ENCODE peak calls at places on chromosomes 12 and 14, in nine cellular contexts. W, Z, L, X, K, E, I, H and M are unnamed samples.

GRCh38 chr14:94548999-94549985 is 11.9 kb upstream of the SERPINA4 start:
- DNase-seq in E (peak), H (peak), Z (peak), W (peak), X (peak), I (peak), L (peak), K (peak), M (peak)

GRCh38 chr14:101233016-101233355 is 328.3 kb upstream of the DIO3 start:
- DNase-seq in E (no peak), L (no peak), I (no peak), K (no peak), X (no peak), W (no peak), Z (no peak), H (no peak), M (no peak)

GRCh38 chr12:12442548-12443071 is 85.7 kb downstream of the BORCS5 start:
- DNase-seq in K (no peak), Z (peak), H (peak), I (no peak), W (no peak), X (no peak), L (peak), E (no peak), M (no peak)

GRCh38 chr14:101097109-101097793 is 193.7 kb upstream of the RTL1 start:
- DNase-seq in Z (no peak), H (no peak), K (no peak), X (no peak), I (no peak), E (no peak), W (no peak), L (no peak), M (no peak)

GRCh38 chr14:101075025-101075800 is 171.7 kb upstream of the RTL1 start:
- DNase-seq in I (peak), W (no peak), Z (no peak), K (no peak), E (no peak), H (no peak), X (no peak), L (no peak), M (no peak)

GRCh38 chr14:70573050-70573449 is 27.4 kb downstream of the MED6 start:
- DNase-seq in K (no peak), X (no peak), H (no peak), I (no peak), W (no peak), E (no peak), L (no peak), Z (no peak), M (no peak)

GRCh38 chr12:120292661-120293531 is at the start of gene RNU4-1:
- DNase-seq in Z (peak), W (peak), H (peak), L (peak), K (peak), I (peak), X (peak), E (peak), M (peak)

GRCh38 chr14:99246536-99247083 is 25.4 kb downstream of the BCL11B start:
- DNase-seq in W (no peak), X (no peak), L (no peak), I (peak), E (no peak), Z (no peak), H (no peak), K (no peak), M (no peak)

GRCh38 chr12:49899921-49900320 is 3.8 kb downstream of the FAIM2 start:
- DNase-seq in L (no peak), I (no peak), K (no peak), Z (no peak), H (no peak), E (no peak), X (no peak), W (no peak), M (no peak)

GRCh38 chr14:106875503-106875902 is 1349.1 kb downstream of the TMEM121 start:
- DNase-seq in I (peak), L (peak), X (no peak), Z (no peak), K (no peak), W (peak), H (no peak), E (no peak), M (no peak)

GRCh38 chr12:95884998-95885397 is 26.2 kb downstream of the SNRPF start:
- DNase-seq in W (no peak), Z (no peak), L (no peak), K (no peak), X (no peak), H (peak), I (no peak), E (no peak), M (no peak)

GRCh38 chr12:94593822-94594442 is 56.4 kb downstream of the TMCC3 start:
- DNase-seq in H (no peak), I (no peak), W (no peak), L (peak), K (no peak), X (no peak), E (no peak), Z (no peak), M (no peak)

GRCh38 chr14:101791919-101792572 is 30.5 kb downstream of the PPP2R5C start:
- DNase-seq in I (no peak), L (peak), H (peak), X (no peak), K (peak), E (no peak), Z (no peak), W (no peak), M (peak)

GRCh38 chr14:105315211-105315721 is 718 bp downstream of the PACS2 start:
- DNase-seq in E (no peak), X (no peak), L (peak), Z (peak), I (peak), W (peak), H (peak), K (peak), M (no peak)

GRCh38 chr12:52686063-52686462 is 5.9 kb upstream of the KRT1 start:
- DNase-seq in W (no peak), E (no peak), H (no peak), I (no peak), X (no peak), Z (no peak), L (no peak), K (peak), M (no peak)

GRCh38 chr12:76863005-76863670 is 15.7 kb downstream of the CSRP2 start:
- DNase-seq in L (no peak), E (no peak), X (no peak), K (no peak), H (peak), W (no peak), Z (no peak), I (no peak), M (no peak)

GRCh38 chr12:29148958-29149690 is at the start of gene FAR2:
- DNase-seq in X (peak), W (no peak), E (no peak), H (peak), K (peak), Z (peak), L (peak), I (peak), M (no peak)

GRCh38 chr12:112418596-112419268 is at the start of gene PTPN11:
- DNase-seq in Z (peak), K (peak), I (peak), E (peak), W (peak), H (peak), X (peak), L (peak), M (peak)

GRCh38 chr14:54771411-54772027 is 131.1 kb downstream of the GCH1 start:
- DNase-seq in W (no peak), E (no peak), Z (no peak), L (no peak), K (no peak), I (no peak), H (no peak), X (no peak), M (no peak)

GRCh38 chr12:95942106-95942531 is 295 bp downstream of the CCDC38 start:
- DNase-seq in Z (no peak), K (peak), W (no peak), L (no peak), X (no peak), H (no peak), E (no peak), I (no peak), M (no peak)

GRCh38 chr12:104220931-104221330 is 5.4 kb downstream of the TXNRD1 start:
- DNase-seq in E (no peak), K (no peak), Z (no peak), L (no peak), H (no peak), W (no peak), I (peak), X (no peak), M (no peak)

GRCh38 chr14:105891221-105891602 is 364.8 kb downstream of the TMEM121 start:
- DNase-seq in E (no peak), K (no peak), Z (no peak), H (no peak), X (no peak), L (no peak), W (peak), I (peak), M (no peak)

GRCh38 chr12:76037130-76038105 is 5.8 kb upstream of the PHLDA1 start:
- DNase-seq in L (peak), Z (peak), I (no peak), H (peak), X (peak), E (no peak), W (peak), K (peak), M (peak)

GRCh38 chr12:1421091-1421902 is 173.1 kb downstream of the FBXL14 start:
- DNase-seq in K (no peak), Z (no peak), I (no peak), W (no peak), E (no peak), X (no peak), H (no peak), L (peak), M (no peak)

GRCh38 chr14:51735851-51736250 is 84.1 kb downstream of the FRMD6 start:
- DNase-seq in L (no peak), K (no peak), I (no peak), H (no peak), X (no peak), W (no peak), E (no peak), Z (no peak), M (peak)